ENCODE peak calls at places on chromosomes 5 and 9, in ten cellular contexts. W is ELR; A is prostate gland; Q is T-helper 2 cell; I is fibroblast of pulmonary artery; F is progenitor cell of endocrine pancreas; R is neuronal stem cell; D is activated CD4-positive, alpha-beta T cell treated with anti-CD3 and anti-CD28 coated beads for 4 hours; E is posterior cingulate gyrus; U is effector CD8-positive, alpha-beta T cell. Z is an unnamed sample.

GRCh38 chr5:85049020-85049419 is 664.3 kb upstream of the EDIL3 start:
- DNase-seq in D (no peak), U (no peak), Q (no peak), I (peak), E (no peak), R (peak), F (no peak), A (no peak), W (peak), Z (peak)

GRCh38 chr9:131402738-131403492 is 9.0 kb downstream of the PRRC2B start:
- DNase-seq in E (peak), A (peak), W (peak), F (no peak), R (no peak), U (no peak), Q (no peak), D (no peak), I (peak), Z (no peak)

GRCh38 chr9:29806941-29807625 is 2233.8 kb upstream of the C9orf72 start:
- DNase-seq in W (peak), I (no peak), U (no peak), F (no peak), A (no peak), E (no peak), D (no peak), R (peak), Q (no peak), Z (no peak)

GRCh38 chr9:88051138-88051537 is 76.8 kb upstream of the CDK20 start:
- DNase-seq in D (no peak), E (no peak), R (no peak), U (no peak), I (no peak), F (no peak), Q (no peak), A (no peak), W (no peak), Z (no peak)

GRCh38 chr5:68369436-68370125 is 154.0 kb downstream of the PIK3R1 start:
- DNase-seq in E (no peak), I (no peak), D (peak), A (no peak), R (no peak), U (no peak), F (no peak), Q (peak), W (no peak), Z (no peak)

GRCh38 chr9:71270554-71270953 is 149.1 kb upstream of the TRPM3 start:
- DNase-seq in Q (no peak), W (peak), E (no peak), U (no peak), A (no peak), D (no peak), F (no peak), I (no peak), R (no peak), Z (no peak)

GRCh38 chr9:131382850-131383729 is 10.8 kb upstream of the PRRC2B start:
- DNase-seq in A (peak), I (peak), F (no peak), Q (no peak), W (peak), U (no peak), E (no peak), R (peak), D (no peak), Z (peak)

GRCh38 chr5:80291776-80292175 is 28.0 kb upstream of the SPZ1 start:
- DNase-seq in Q (no peak), A (no peak), U (no peak), I (no peak), D (no peak), W (no peak), F (no peak), R (no peak), E (no peak), Z (no peak)

GRCh38 chr5:10859393-10860195 is 98.6 kb upstream of the DAP start:
- DNase-seq in Q (no peak), W (no peak), D (no peak), R (peak), A (no peak), U (no peak), F (no peak), I (no peak), E (no peak), Z (no peak)

GRCh38 chr9:76166436-76166959 is 227.7 kb downstream of the RFK start:
- DNase-seq in Q (no peak), W (no peak), U (no peak), R (no peak), F (no peak), D (no peak), E (no peak), A (no peak), I (no peak), Z (no peak)

GRCh38 chr5:5638193-5638592 is 215.7 kb downstream of the ICE1 start:
- DNase-seq in Q (no peak), I (no peak), R (no peak), W (no peak), E (no peak), F (no peak), U (no peak), A (no peak), D (no peak), Z (no peak)

GRCh38 chr5:107529618-107530017 is 141.1 kb downstream of the EFNA5 start:
- DNase-seq in U (no peak), W (no peak), D (no peak), I (no peak), F (no peak), R (no peak), A (no peak), Q (no peak), E (no peak), Z (no peak)

GRCh38 chr5:158430166-158430828 is 571.4 kb upstream of the CLINT1 start:
- DNase-seq in Q (no peak), F (no peak), I (no peak), E (no peak), R (no peak), A (no peak), D (no peak), U (no peak), W (no peak), Z (no peak)

GRCh38 chr5:130189961-130190360 is 285.7 kb downstream of the CHSY3 start:
- DNase-seq in R (no peak), A (no peak), W (peak), I (no peak), Q (no peak), D (no peak), U (no peak), E (no peak), F (no peak), Z (peak)

GRCh38 chr9:105911104-105911911 is 217.0 kb downstream of the TMEM38B start:
- DNase-seq in A (no peak), R (peak), F (no peak), E (no peak), I (peak), W (peak), U (no peak), Q (no peak), D (no peak), Z (peak)

GRCh38 chr9:110321055-110321454 is 16.6 kb downstream of the TXNDC8 start:
- DNase-seq in F (no peak), W (no peak), R (no peak), I (peak), E (no peak), D (no peak), U (no peak), Q (no peak), A (no peak), Z (no peak)

GRCh38 chr5:173434270-173434669 is 106.1 kb upstream of the STC2 start:
- DNase-seq in D (no peak), E (no peak), Q (no peak), R (no peak), W (no peak), I (no peak), U (no peak), F (no peak), A (no peak), Z (no peak)

GRCh38 chr9:92077868-92078267 is 37.3 kb downstream of the SPTLC1 start:
- DNase-seq in A (no peak), U (no peak), W (no peak), Q (no peak), R (no peak), I (no peak), D (no peak), F (no peak), E (no peak), Z (no peak)

GRCh38 chr5:56745864-56746263 is 69.5 kb upstream of the MAP3K1 start:
- DNase-seq in A (no peak), E (no peak), I (no peak), F (no peak), U (no peak), Q (no peak), W (no peak), R (no peak), D (no peak), Z (no peak)

GRCh38 chr5:33441241-33441844 is 578 bp downstream of the TARS1 start:
- DNase-seq in W (peak), D (peak), Q (no peak), U (peak), A (peak), R (no peak), F (no peak), E (no peak), I (no peak), Z (peak)

GRCh38 chr5:10625700-10626472 is 62.0 kb downstream of the ANKRD33B start:
- DNase-seq in A (no peak), F (no peak), Q (no peak), E (no peak), D (no peak), W (no peak), I (no peak), R (no peak), U (no peak), Z (no peak)

GRCh38 chr9:127783111-127783621 is 2.7 kb upstream of the CDK9 start:
- DNase-seq in W (no peak), A (no peak), R (no peak), I (no peak), Q (peak), E (no peak), D (peak), F (no peak), U (peak), Z (no peak)

Z was measured in SW480.